ENCODE peak calls at places on chromosomes 3 and 15, in four cellular contexts. G, Q, B and R are unnamed samples.
A peak's percentile ranks its signal among the peaks of the same experiment; 100 is the strongest.

GRCh38 chr3:147656023-147656422 is 246.9 kb downstream of the ZIC1 start:
- DNase-seq in Q (no peak), B (no peak), G (no peak), R (no peak)

GRCh38 chr3:118181274-118181673 is 853.4 kb downstream of the IGSF11 start:
- DNase-seq in Q (no peak), B (no peak), G (no peak), R (no peak)

GRCh38 chr3:183490211-183490601 is 61.8 kb upstream of the MCF2L2 start:
- DNase-seq in B (no peak), G (no peak), Q (no peak), R (no peak)

GRCh38 chr15:37221671-37222207 is 121.4 kb upstream of the MEIS2 start:
- DNase-seq in B (no peak), Q (no peak), G (no peak), R (no peak)

GRCh38 chr3:126781889-126782491 is 78.0 kb downstream of the CHCHD6 start:
- DNase-seq in B (peak; percentile 66), Q (no peak), G (peak; percentile 80), R (no peak)

GRCh38 chr3:46127503-46127902 is 80.6 kb downstream of the CCR1 start:
- DNase-seq in B (peak; percentile 72), G (no peak), Q (no peak), R (no peak)

GRCh38 chr3:150640256-150640655 is 37.1 kb downstream of the SELENOT start:
- DNase-seq in B (no peak), Q (no peak), G (no peak), R (no peak)

GRCh38 chr15:79157631-79158592 is 67.3 kb upstream of the RASGRF1 start:
- DNase-seq in G (no peak), B (no peak), Q (no peak), R (no peak)

GRCh38 chr3:138455801-138456716 is 21.6 kb downstream of the ESYT3 start:
- DNase-seq in Q (no peak), G (no peak), B (no peak), R (no peak)

GRCh38 chr3:194379651-194380050 is 10.1 kb upstream of the LRRC15 start:
- DNase-seq in Q (no peak), B (no peak), G (no peak), R (no peak)

GRCh38 chr15:95812491-95812890 is 518.0 kb upstream of the NR2F2 start:
- DNase-seq in B (no peak), G (no peak), Q (no peak), R (no peak)

GRCh38 chr3:176896165-176896564 is 301.1 kb downstream of the TBL1XR1 start:
- DNase-seq in B (no peak), G (no peak), Q (no peak), R (no peak)

GRCh38 chr15:90001062-90001682 is at the start of gene ZNF710:
- DNase-seq in Q (peak; percentile 57), B (peak; percentile 21), G (peak; percentile 84), R (peak; percentile 89)

GRCh38 chr3:89227218-89227617 is 119.8 kb downstream of the EPHA3 start:
- DNase-seq in G (peak; percentile 84), B (no peak), Q (no peak), R (no peak)

GRCh38 chr3:184172681-184173373 is 1.8 kb upstream of the AP2M1 start:
- DNase-seq in G (no peak), Q (no peak), B (peak; percentile 31), R (no peak)

GRCh38 chr3:196688349-196688748 is 23.7 kb downstream of the CEP19 start:
- DNase-seq in B (no peak), Q (no peak), G (peak; percentile 89), R (no peak)

GRCh38 chr3:129343643-129344360 is 65.1 kb downstream of the HMCES start:
- DNase-seq in G (peak; percentile 23), B (no peak), Q (peak; percentile 3), R (peak; percentile 64)